ENCODE peak calls at places on chromosomes 12 and 14, in five cellular contexts. One of them, this sample, is unnamed.

GRCh38 chr12:45981075-45981837 is 9.1 kb downstream of the SCAF11 start:
- DNase-seq in mucosa of descending colon: no peak
- DNase-seq in spleen: no peak
- DNase-seq in HCT116: no peak
- DNase-seq in ovary: no peak
- DNase-seq in this sample: no peak

GRCh38 chr14:63677891-63678379 is 36.3 kb upstream of the WDR89 start:
- DNase-seq in mucosa of descending colon: no peak
- DNase-seq in spleen: no peak
- DNase-seq in HCT116: no peak
- DNase-seq in ovary: no peak
- DNase-seq in this sample: peak; percentile 53

GRCh38 chr14:96039633-96040311 is 610 bp downstream of the C14orf132 start:
- DNase-seq in mucosa of descending colon: peak; percentile 39
- DNase-seq in spleen: no peak
- DNase-seq in HCT116: no peak
- DNase-seq in ovary: peak; percentile 19
- DNase-seq in this sample: peak; percentile 73

GRCh38 chr12:2251485-2252179 is 198.8 kb downstream of the CACNA1C start:
- DNase-seq in mucosa of descending colon: no peak
- DNase-seq in spleen: peak; percentile 45
- DNase-seq in HCT116: no peak
- DNase-seq in ovary: no peak
- DNase-seq in this sample: no peak

GRCh38 chr12:26987634-26988424 is 26.4 kb downstream of the TM7SF3 start:
- DNase-seq in mucosa of descending colon: no peak
- DNase-seq in spleen: no peak
- DNase-seq in HCT116: no peak
- DNase-seq in ovary: no peak
- DNase-seq in this sample: no peak

GRCh38 chr12:45260854-45261253 is 45.0 kb downstream of the ANO6 start:
- DNase-seq in mucosa of descending colon: no peak
- DNase-seq in spleen: no peak
- DNase-seq in HCT116: no peak
- DNase-seq in ovary: no peak
- DNase-seq in this sample: no peak

GRCh38 chr14:91872517-91873470 is 5.5 kb upstream of the TC2N start:
- DNase-seq in mucosa of descending colon: peak; percentile 85
- DNase-seq in spleen: no peak
- DNase-seq in HCT116: no peak
- DNase-seq in ovary: peak; percentile 61
- DNase-seq in this sample: no peak

GRCh38 chr12:5648692-5649338 is 216.9 kb downstream of the NTF3 start:
- DNase-seq in mucosa of descending colon: no peak
- DNase-seq in spleen: no peak
- DNase-seq in HCT116: peak; percentile 4
- DNase-seq in ovary: no peak
- DNase-seq in this sample: no peak

GRCh38 chr14:70871863-70872677 is 35.2 kb upstream of the PCNX1 start:
- DNase-seq in mucosa of descending colon: no peak
- DNase-seq in spleen: no peak
- DNase-seq in HCT116: no peak
- DNase-seq in ovary: no peak
- DNase-seq in this sample: no peak

GRCh38 chr12:113959096-113959495 is 7.0 kb downstream of the RBM19 start:
- DNase-seq in mucosa of descending colon: no peak
- DNase-seq in spleen: no peak
- DNase-seq in HCT116: no peak
- DNase-seq in ovary: no peak
- DNase-seq in this sample: peak; percentile 37

GRCh38 chr14:103144085-103144484 is 20.8 kb downstream of the TNFAIP2 start:
- DNase-seq in mucosa of descending colon: no peak
- DNase-seq in spleen: no peak
- DNase-seq in HCT116: no peak
- DNase-seq in ovary: no peak
- DNase-seq in this sample: no peak

GRCh38 chr14:93008381-93008780 is 85.4 kb downstream of the CHGA start:
- DNase-seq in mucosa of descending colon: no peak
- DNase-seq in spleen: peak; percentile 84
- DNase-seq in HCT116: no peak
- DNase-seq in ovary: no peak
- DNase-seq in this sample: peak; percentile 97

GRCh38 chr12:109200825-109201495 is 84.6 kb downstream of the ACACB start:
- DNase-seq in mucosa of descending colon: no peak
- DNase-seq in spleen: peak; percentile 28
- DNase-seq in HCT116: no peak
- DNase-seq in ovary: no peak
- DNase-seq in this sample: no peak

GRCh38 chr12:109199324-109199723 is 82.9 kb downstream of the ACACB start:
- DNase-seq in mucosa of descending colon: no peak
- DNase-seq in spleen: peak; percentile 56
- DNase-seq in HCT116: no peak
- DNase-seq in ovary: no peak
- DNase-seq in this sample: no peak

GRCh38 chr12:109196332-109196731 is 79.9 kb downstream of the ACACB start:
- DNase-seq in mucosa of descending colon: no peak
- DNase-seq in spleen: no peak
- DNase-seq in HCT116: no peak
- DNase-seq in ovary: no peak
- DNase-seq in this sample: no peak

GRCh38 chr12:109193896-109194295 is 77.5 kb downstream of the ACACB start:
- DNase-seq in mucosa of descending colon: no peak
- DNase-seq in spleen: peak; percentile 18
- DNase-seq in HCT116: no peak
- DNase-seq in ovary: no peak
- DNase-seq in this sample: no peak

DNA sequence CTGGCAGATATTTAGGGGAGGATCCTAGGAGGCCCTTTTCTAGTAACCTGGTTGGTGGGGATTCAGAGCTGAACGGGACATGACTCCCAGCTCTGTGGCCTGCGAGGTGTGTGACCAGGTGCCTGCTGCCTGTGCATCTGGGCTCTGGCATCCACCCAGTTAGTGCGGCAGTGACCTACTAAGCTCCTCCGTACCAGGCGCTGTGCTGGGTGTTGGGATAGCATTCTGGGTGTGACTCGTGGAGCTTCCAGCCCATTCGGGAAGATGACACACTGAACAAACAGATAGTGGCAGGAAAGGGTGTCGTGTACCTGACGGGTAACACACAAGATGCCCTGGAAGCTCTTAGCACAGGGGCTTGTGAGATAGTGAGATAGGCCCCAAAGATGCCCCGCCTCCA is 80.9 kb downstream of the ACACB start:
- DNase-seq in mucosa of descending colon: no peak
- DNase-seq in spleen: peak; percentile 67
- DNase-seq in HCT116: no peak
- DNase-seq in ovary: no peak
- DNase-seq in this sample: no peak
- H3K36me3 ChIP-seq in mucosa of descending colon: no peaks in the 10 kb centered on the region
- H3K36me3 ChIP-seq in spleen: peaks cover 97% of the 10 kb centered on the region
- H3K36me3 ChIP-seq in HCT116: no peaks in the 10 kb centered on the region
- H3K36me3 ChIP-seq in ovary: no peaks in the 10 kb centered on the region
- H3K36me3 ChIP-seq in this sample: no peaks in the 10 kb centered on the region

GRCh38 chr14:29919845-29920244 is 7.8 kb downstream of the PRKD1 start:
- DNase-seq in mucosa of descending colon: no peak
- DNase-seq in spleen: no peak
- DNase-seq in HCT116: no peak
- DNase-seq in ovary: no peak
- DNase-seq in this sample: no peak
- TF ChIP-seq CTCF in mucosa of descending colon: no peak
- TF ChIP-seq CTCF in spleen: no peak
- TF ChIP-seq CTCF in HCT116: no peak
- TF ChIP-seq CTCF in ovary: no peak
- TF ChIP-seq CTCF in this sample: no peak

GRCh38 chr12:108577458-108577857 is 15.1 kb downstream of the ISCU start:
- DNase-seq in mucosa of descending colon: no peak
- DNase-seq in spleen: no peak
- DNase-seq in HCT116: no peak
- DNase-seq in ovary: no peak
- DNase-seq in this sample: no peak
- H3K4me1 ChIP-seq in mucosa of descending colon: peaks cover 9% of the 10 kb centered on the region
- H3K4me1 ChIP-seq in spleen: no peaks in the 10 kb centered on the region
- H3K4me1 ChIP-seq in HCT116: no peaks in the 10 kb centered on the region
- H3K4me1 ChIP-seq in ovary: no peaks in the 10 kb centered on the region
- H3K4me1 ChIP-seq in this sample: peaks cover 11% of the 10 kb centered on the region

GRCh38 chr14:75959031-75959430 is 22.8 kb downstream of the TGFB3 start:
- DNase-seq in mucosa of descending colon: no peak
- DNase-seq in spleen: peak; percentile 66
- DNase-seq in HCT116: no peak
- DNase-seq in ovary: no peak
- DNase-seq in this sample: no peak

GRCh38 chr14:75961662-75962061 is 20.1 kb downstream of the TGFB3 start:
- DNase-seq in mucosa of descending colon: no peak
- DNase-seq in spleen: no peak
- DNase-seq in HCT116: no peak
- DNase-seq in ovary: no peak
- DNase-seq in this sample: no peak

GRCh38 chr14:75960219-75960618 is 21.6 kb downstream of the TGFB3 start:
- DNase-seq in mucosa of descending colon: no peak
- DNase-seq in spleen: no peak
- DNase-seq in HCT116: no peak
- DNase-seq in ovary: no peak
- DNase-seq in this sample: no peak
- H3K36me3 ChIP-seq in mucosa of descending colon: no peaks in the 10 kb centered on the region
- H3K36me3 ChIP-seq in spleen: peaks cover 35% of the 10 kb centered on the region
- H3K36me3 ChIP-seq in HCT116: no peaks in the 10 kb centered on the region
- H3K36me3 ChIP-seq in ovary: no peaks in the 10 kb centered on the region
- H3K36me3 ChIP-seq in this sample: peaks cover 3% of the 10 kb centered on the region

GRCh38 chr12:12562585-12563245 is at the start of gene DUSP16:
- DNase-seq in mucosa of descending colon: peak; percentile 95
- DNase-seq in spleen: peak; percentile 96
- DNase-seq in HCT116: peak; percentile 72
- DNase-seq in ovary: peak; percentile 91
- DNase-seq in this sample: peak; percentile 99
- TF ChIP-seq CTCF in mucosa of descending colon: no peak
- TF ChIP-seq CTCF in spleen: no peak
- TF ChIP-seq CTCF in HCT116: no peak
- TF ChIP-seq CTCF in ovary: peak; percentile 18
- TF ChIP-seq CTCF in this sample: no peak

GRCh38 chr14:50063876-50064420 is 52.4 kb downstream of the VCPKMT start:
- DNase-seq in mucosa of descending colon: no peak
- DNase-seq in spleen: peak; percentile 47
- DNase-seq in HCT116: no peak
- DNase-seq in ovary: no peak
- DNase-seq in this sample: no peak

GRCh38 chr14:50060871-50061663 is 55.3 kb downstream of the VCPKMT start:
- DNase-seq in mucosa of descending colon: no peak
- DNase-seq in spleen: peak; percentile 75
- DNase-seq in HCT116: no peak
- DNase-seq in ovary: peak; percentile 67
- DNase-seq in this sample: peak; percentile 96

GRCh38 chr14:50062438-50063039 is 53.8 kb downstream of the VCPKMT start:
- DNase-seq in mucosa of descending colon: no peak
- DNase-seq in spleen: peak; percentile 78
- DNase-seq in HCT116: peak; percentile 37
- DNase-seq in ovary: no peak
- DNase-seq in this sample: no peak

GRCh38 chr14:50059773-50060629 is 56.4 kb downstream of the VCPKMT start:
- DNase-seq in mucosa of descending colon: no peak
- DNase-seq in spleen: peak; percentile 71
- DNase-seq in HCT116: no peak
- DNase-seq in ovary: no peak
- DNase-seq in this sample: peak; percentile 67

DNA sequence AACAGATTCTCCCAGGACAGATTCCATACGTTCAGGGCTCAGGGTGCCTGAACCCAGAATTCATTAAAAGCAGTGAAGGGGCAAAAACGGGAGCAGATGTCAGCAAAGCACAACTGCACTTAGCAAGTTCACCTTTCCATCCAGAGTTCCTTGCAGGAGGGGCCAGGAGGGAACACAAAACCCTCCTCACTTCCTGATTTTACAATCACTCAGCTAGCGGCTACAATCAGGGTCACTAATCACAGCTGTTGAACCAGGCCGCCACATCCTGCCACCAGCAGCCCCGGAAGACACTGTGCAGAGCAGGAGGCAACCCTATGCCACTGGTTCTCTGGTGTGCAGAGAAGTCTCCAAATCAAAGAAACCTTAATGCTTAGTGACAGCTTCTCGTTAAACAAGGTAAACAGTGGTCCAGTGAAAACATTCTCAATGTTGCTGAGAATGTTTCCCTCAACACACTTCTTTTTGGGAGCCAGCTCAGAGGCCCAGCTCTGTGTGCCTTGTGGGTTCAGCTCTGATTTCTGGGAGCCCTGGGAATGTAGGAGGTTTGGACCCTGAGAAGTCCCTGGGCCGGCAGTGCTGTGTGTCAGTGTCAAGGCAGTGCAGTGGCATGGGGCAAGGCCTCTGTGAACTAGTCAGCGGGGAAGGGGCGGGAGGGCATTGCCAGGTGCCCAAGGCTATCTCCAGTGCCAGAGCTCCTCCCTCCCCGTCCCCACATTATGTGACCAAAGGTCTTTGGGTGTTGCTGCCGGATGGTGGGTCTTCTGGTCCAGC is 54.5 kb downstream of the VCPKMT start:
- DNase-seq in mucosa of descending colon: peak; percentile 77
- DNase-seq in spleen: peak; percentile 94
- DNase-seq in HCT116: no peak
- DNase-seq in ovary: no peak
- DNase-seq in this sample: peak; percentile 79
- H3K4me1 ChIP-seq in mucosa of descending colon: peaks cover 26% of the 10 kb centered on the region
- H3K4me1 ChIP-seq in spleen: peaks cover 57% of the 10 kb centered on the region
- H3K4me1 ChIP-seq in HCT116: peaks cover 51% of the 10 kb centered on the region
- H3K4me1 ChIP-seq in ovary: peaks cover 3% of the 10 kb centered on the region
- H3K4me1 ChIP-seq in this sample: peaks cover 35% of the 10 kb centered on the region

DNA sequence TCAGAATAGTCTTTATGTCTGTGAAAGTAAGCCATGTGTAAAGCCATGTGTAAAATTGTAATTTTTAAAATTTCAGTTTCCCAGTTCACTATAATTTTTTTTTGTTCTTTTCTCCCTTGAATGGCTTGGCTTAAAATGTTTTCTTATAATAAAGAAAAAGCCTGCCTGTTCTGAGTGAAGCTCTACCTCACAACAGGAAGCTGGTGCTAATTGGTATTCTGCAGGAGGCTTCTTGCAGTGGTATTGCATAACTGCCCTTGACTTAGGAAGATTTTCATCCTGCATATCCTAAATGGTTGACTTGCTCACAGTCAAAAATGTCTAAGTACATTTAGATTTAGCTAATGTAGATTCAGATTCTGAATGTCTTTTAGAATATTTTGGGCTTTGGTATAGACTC is 49.5 kb downstream of the ATP2A2 start:
- DNase-seq in mucosa of descending colon: no peak
- DNase-seq in spleen: no peak
- DNase-seq in HCT116: no peak
- DNase-seq in ovary: no peak
- DNase-seq in this sample: no peak
- H3K36me3 ChIP-seq in mucosa of descending colon: peaks cover 24% of the 10 kb centered on the region
- H3K36me3 ChIP-seq in spleen: peaks cover 99% of the 10 kb centered on the region
- H3K36me3 ChIP-seq in HCT116: peaks cover 42% of the 10 kb centered on the region
- H3K36me3 ChIP-seq in ovary: no peaks in the 10 kb centered on the region
- H3K36me3 ChIP-seq in this sample: peaks cover 87% of the 10 kb centered on the region

This sample was measured in osteoblast.